ENCODE peak calls at places on chromosomes 13 and 19, in four cellular contexts. Q, S, J and K are unnamed samples.

GRCh38 chr19:45323671-45324081 is 1.0 kb upstream of the CKM start:
- DNase-seq in Q (no peak), S (no peak), J (no peak), K (no peak)

GRCh38 chr13:86298741-86299140 is 499.5 kb upstream of the SLITRK6 start:
- DNase-seq in Q (no peak), J (no peak), S (no peak), K (no peak)

GRCh38 chr13:36675213-36675536 is 1.4 kb downstream of the SERTM1 start:
- DNase-seq in Q (no peak), J (no peak), S (no peak), K (no peak)

GRCh38 chr13:45441633-45442032 is 23.1 kb upstream of the COG3 start:
- DNase-seq in S (no peak), Q (no peak), J (no peak), K (no peak)

GRCh38 chr13:109274188-109274821 is 512.1 kb downstream of the IRS2 start:
- DNase-seq in S (no peak), J (no peak), Q (no peak), K (no peak)

GRCh38 chr19:15216363-15216762 is 15.6 kb upstream of the NOTCH3 start:
- DNase-seq in J (no peak), Q (no peak), S (no peak), K (no peak)

GRCh38 chr19:40503300-40503699 is 36.5 kb downstream of the SPTBN4 start:
- DNase-seq in J (no peak), Q (no peak), S (no peak), K (no peak)

GRCh38 chr19:4609878-4610511 is 29.3 kb upstream of the TNFAIP8L1 start:
- DNase-seq in S (no peak), J (no peak), Q (no peak), K (peak)

GRCh38 chr19:35143818-35144217 is 763 bp downstream of the FXYD7 start:
- DNase-seq in S (no peak), J (no peak), Q (no peak), K (no peak)

GRCh38 chr19:45234089-45234869 is 10.9 kb downstream of the EXOC3L2 start:
- DNase-seq in S (no peak), Q (no peak), J (no peak), K (no peak)

GRCh38 chr13:109281017-109281416 is 505.4 kb downstream of the IRS2 start:
- DNase-seq in J (no peak), S (no peak), Q (no peak), K (no peak)

GRCh38 chr13:20174656-20175405 is 14.0 kb upstream of the GJA3 start:
- DNase-seq in J (peak), S (peak), Q (peak), K (peak)

GRCh38 chr13:79741006-79741405 is 260.1 kb downstream of the NDFIP2 start:
- DNase-seq in Q (no peak), S (no peak), J (no peak), K (no peak)

GRCh38 chr19:4589579-4590410 is 30.3 kb upstream of the SEMA6B start:
- DNase-seq in Q (no peak), S (no peak), J (no peak), K (peak)

GRCh38 chr13:93004919-93005318 is 221.7 kb upstream of the GPC6 start:
- DNase-seq in S (no peak), J (no peak), Q (no peak), K (no peak)

GRCh38 chr13:54627973-54628372 is 1599.4 kb downstream of the OLFM4 start:
- DNase-seq in J (no peak), S (no peak), Q (no peak), K (no peak)

GRCh38 chr19:36009220-36009619 is 607 bp upstream of the SYNE4 start:
- DNase-seq in Q (no peak), S (no peak), J (peak), K (no peak)

GRCh38 chr19:42057856-42058255 is 12.2 kb downstream of the GRIK5 start:
- DNase-seq in J (no peak), Q (no peak), S (no peak), K (no peak)

GRCh38 chr13:112341976-112342735 is 34.0 kb upstream of the SPACA7 start:
- DNase-seq in J (no peak), Q (no peak), S (no peak), K (no peak)
- TF ChIP-seq CTCF in J (no peak), Q (no peak), S (no peak), K (no peak)

GRCh38 chr19:8530061-8530679 is 16.2 kb upstream of the ZNF414 start:
- DNase-seq in S (no peak), J (no peak), Q (no peak), K (no peak)

GRCh38 chr19:8526345-8527062 is 12.5 kb upstream of the ZNF414 start:
- DNase-seq in S (peak), J (peak), Q (peak), K (no peak)

GRCh38 chr19:8529369-8530006 is 15.5 kb upstream of the ZNF414 start:
- DNase-seq in Q (no peak), S (no peak), J (no peak), K (no peak)

GRCh38 chr19:8528500-8528899 is 14.5 kb upstream of the ZNF414 start:
- DNase-seq in S (no peak), J (no peak), Q (no peak), K (no peak)

GRCh38 chr19:8525401-8525684 is 11.4 kb upstream of the ZNF414 start:
- DNase-seq in J (no peak), S (no peak), Q (no peak), K (no peak)
- TF ChIP-seq CTCF in J (no peak), S (peak), Q (peak), K (no peak)

DNA sequence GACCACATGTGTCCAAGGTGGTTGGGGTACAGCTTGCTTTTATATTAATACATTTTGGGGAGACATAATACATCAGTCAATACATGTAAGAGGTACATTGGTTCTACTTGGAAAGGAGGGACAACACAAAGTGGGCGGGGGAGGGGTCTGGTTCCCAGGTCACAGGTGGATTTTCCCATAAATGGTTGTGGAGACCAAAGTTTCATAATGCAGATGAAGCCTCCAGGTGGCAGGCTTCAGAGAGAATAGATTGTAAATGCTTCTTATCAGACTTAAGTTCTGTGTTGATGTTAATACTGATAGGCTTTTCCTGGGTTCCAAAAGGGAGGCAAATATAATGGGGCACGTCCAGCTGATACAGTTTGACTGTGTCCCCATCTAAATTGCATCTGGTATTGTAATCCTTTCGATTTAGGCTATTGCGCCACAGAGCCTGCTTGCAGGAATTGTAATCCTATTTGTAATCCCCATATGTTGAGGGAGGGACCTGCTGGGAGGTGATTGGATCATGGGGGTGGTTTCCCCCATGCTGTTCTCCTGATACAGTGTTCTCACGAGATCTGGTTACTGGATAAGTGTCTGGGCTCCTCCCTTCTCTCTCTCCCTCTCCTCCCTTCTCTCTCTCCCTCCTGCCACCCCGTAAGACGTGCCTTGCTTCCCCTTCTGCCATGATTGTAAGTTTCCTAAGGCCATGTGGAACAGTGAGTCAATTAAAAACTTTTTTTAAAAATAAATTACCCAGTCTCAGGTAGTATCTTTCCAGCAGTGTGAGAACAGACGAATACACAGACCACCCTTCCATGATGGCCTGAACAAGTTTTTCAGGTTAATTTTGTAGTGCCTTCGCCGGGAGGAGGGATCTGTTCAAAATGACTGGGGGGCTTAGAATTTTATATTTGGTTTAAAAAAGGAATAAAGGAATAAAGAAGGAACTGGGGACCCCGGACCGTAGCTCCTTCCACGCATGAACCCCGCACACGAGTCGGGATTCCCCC is 44.9 kb downstream of the ZNF823 start:
- DNase-seq in Q (peak), J (no peak), S (peak), K (no peak)
- TF ChIP-seq CTCF in Q (no peak), J (no peak), S (no peak), K (no peak)

DNA sequence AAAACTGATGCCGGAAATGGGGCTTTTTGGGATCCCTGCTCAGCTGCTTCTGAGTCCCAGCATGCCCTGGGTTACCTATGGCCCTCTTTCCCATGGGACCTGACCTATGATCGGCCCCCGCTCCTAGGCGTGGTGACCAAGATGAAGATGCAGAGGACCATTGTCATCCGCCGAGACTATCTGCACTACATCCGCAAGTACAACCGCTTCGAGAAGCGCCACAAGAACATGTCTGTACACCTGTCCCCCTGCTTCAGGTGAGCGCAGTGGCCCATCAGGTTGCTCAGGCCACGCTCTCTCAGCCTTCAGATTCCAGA is 1.5 kb downstream of the RPS11 start:
- DNase-seq in J (no peak), S (no peak), Q (no peak), K (no peak)
- TF ChIP-seq CTCF in J (no peak), S (no peak), Q (no peak), K (no peak)